ENCODE peak calls at places on chromosomes 12 and 14, in five cellular contexts. O is ovary, V is esophagus squamous epithelium, X is AG04450, Q is body of pancreas. P is an unnamed sample.

GRCh38 chr12:15688838-15689237 is 100.3 kb downstream of the EPS8 start:
- DNase-seq in X (no peak), Q (no peak), O (no peak), V (no peak), P (no peak)

GRCh38 chr12:47715393-47715876 is 9.6 kb upstream of the RPAP3 start:
- DNase-seq in V (no peak), X (no peak), O (peak; percentile 83), Q (peak; percentile 86), P (peak; percentile 87)

GRCh38 chr14:89947344-89947743 is 7.2 kb downstream of the EFCAB11 start:
- DNase-seq in O (no peak), V (no peak), Q (no peak), X (no peak), P (no peak)

GRCh38 chr12:130920119-130920703 is 33.5 kb upstream of the ADGRD1 start:
- DNase-seq in O (no peak), Q (no peak), V (no peak), X (no peak), P (no peak)

GRCh38 chr14:92945959-92946846 is 23.3 kb downstream of the CHGA start:
- DNase-seq in O (peak; percentile 41), Q (peak; percentile 75), X (no peak), V (peak; percentile 12), P (peak; percentile 91)

GRCh38 chr12:26690601-26691000 is 142.4 kb downstream of the ITPR2 start:
- DNase-seq in X (no peak), O (no peak), Q (no peak), V (no peak), P (no peak)

GRCh38 chr14:104925214-104925899 is 678 bp downstream of the PLD4 start:
- DNase-seq in X (no peak), Q (no peak), V (no peak), O (no peak), P (no peak)

GRCh38 chr12:84785951-84786350 is 126.6 kb downstream of the SLC6A15 start:
- DNase-seq in Q (no peak), O (no peak), X (no peak), V (no peak), P (no peak)

GRCh38 chr12:114045333-114045732 is 79.2 kb upstream of the RBM19 start:
- DNase-seq in V (no peak), Q (no peak), O (no peak), X (no peak), P (no peak)

GRCh38 chr12:1384910-1385309 is 209.5 kb downstream of the FBXL14 start:
- DNase-seq in O (no peak), X (no peak), Q (no peak), V (no peak), P (peak; percentile 50)

GRCh38 chr12:106091421-106091820 is 47.3 kb downstream of the NUAK1 start:
- DNase-seq in Q (no peak), X (no peak), V (no peak), O (no peak), P (no peak)

GRCh38 chr12:49417558-49417957 is 50.3 kb downstream of the SPATS2 start:
- DNase-seq in V (no peak), Q (no peak), X (no peak), O (no peak), P (no peak)

GRCh38 chr14:39615352-39615751 is 183.1 kb upstream of the FBXO33 start:
- DNase-seq in Q (no peak), X (no peak), V (no peak), O (no peak), P (no peak)

GRCh38 chr12:67666605-67667004 is 18.1 kb downstream of the DYRK2 start:
- DNase-seq in V (no peak), O (no peak), X (no peak), Q (no peak), P (no peak)

GRCh38 chr12:62217466-62218194 is 42.6 kb upstream of the USP15 start:
- DNase-seq in X (no peak), O (no peak), Q (no peak), V (no peak), P (no peak)

GRCh38 chr14:75018684-75019083 is 16.0 kb downstream of the EIF2B2 start:
- DNase-seq in V (no peak), O (no peak), Q (peak; percentile 77), X (no peak), P (peak; percentile 26)

GRCh38 chr14:89695846-89696245 is 258.7 kb downstream of the EFCAB11 start:
- DNase-seq in X (no peak), O (no peak), V (no peak), Q (no peak), P (no peak)

DNA sequence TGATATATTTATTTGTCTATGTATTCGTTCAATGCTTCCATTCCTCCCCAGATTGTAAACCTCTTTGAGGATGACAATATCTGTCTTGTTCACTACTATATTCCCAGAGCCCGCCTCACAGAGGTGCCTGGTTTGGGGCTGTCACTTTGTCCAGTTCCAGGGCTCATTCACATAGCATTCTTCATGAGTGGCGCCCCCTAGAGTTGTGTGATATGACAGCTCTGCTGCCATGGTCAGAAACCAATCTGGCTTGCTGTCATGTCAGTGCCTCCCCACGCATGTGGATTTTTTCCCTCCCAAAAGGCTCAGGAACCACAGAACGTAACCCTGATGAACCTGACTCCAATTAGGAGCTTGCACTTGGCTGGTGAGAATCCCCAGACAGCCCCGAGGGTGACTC is 145.4 kb downstream of the PTPN11 start:
- DNase-seq in O (no peak), Q (no peak), X (no peak), V (no peak), P (no peak)
- TF ChIP-seq CTCF in O (no peak), Q (no peak), X (no peak), V (no peak), P (no peak)

GRCh38 chr12:124941170-124941527 is 26.7 kb upstream of the UBC start:
- DNase-seq in O (no peak), Q (no peak), X (no peak), V (no peak), P (no peak)
- H3K4me3 ChIP-seq in O (no peak overlapping the region), Q (no peak overlapping the region), X (peak overlapping the region; percentile 52), V (peak overlapping the region; percentile 49), P (peak overlapping the region; percentile 43)

DNA sequence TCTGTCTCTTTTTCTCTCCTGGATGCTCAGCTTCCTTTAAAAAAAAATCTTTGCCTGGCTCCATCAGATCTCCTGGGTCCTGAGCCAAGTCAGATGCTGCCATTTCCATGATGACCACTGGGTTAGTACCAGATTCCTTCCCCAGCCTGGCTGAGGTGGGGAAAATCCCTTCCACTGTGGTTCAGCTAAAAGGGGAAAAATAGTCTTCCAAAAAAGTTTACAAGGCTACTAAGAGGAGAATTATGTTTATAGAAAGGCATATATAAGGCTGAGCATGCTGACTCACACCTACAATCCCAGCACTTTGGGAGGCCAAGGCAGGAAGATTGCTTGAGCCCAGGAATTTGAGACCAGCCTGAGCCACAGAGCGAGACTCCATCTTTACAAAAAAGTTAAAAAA is 28.4 kb upstream of the GAS2L3 start:
- DNase-seq in V (no peak), Q (no peak), X (no peak), O (no peak), P (no peak)
- TF ChIP-seq CTCF in V (no peak), Q (no peak), X (no peak), O (no peak), P (no peak)

GRCh38 chr12:21775130-21775920 is 819 bp upstream of the KCNJ8 start:
- DNase-seq in Q (peak; percentile 69), X (no peak), O (no peak), V (no peak), P (no peak)
- H3K4me3 ChIP-seq in Q (no peak overlapping the region), X (peak overlapping the region; percentile 72), O (peak overlapping the region; percentile 63), V (peak overlapping the region; percentile 54), P (no peak overlapping the region)

DNA sequence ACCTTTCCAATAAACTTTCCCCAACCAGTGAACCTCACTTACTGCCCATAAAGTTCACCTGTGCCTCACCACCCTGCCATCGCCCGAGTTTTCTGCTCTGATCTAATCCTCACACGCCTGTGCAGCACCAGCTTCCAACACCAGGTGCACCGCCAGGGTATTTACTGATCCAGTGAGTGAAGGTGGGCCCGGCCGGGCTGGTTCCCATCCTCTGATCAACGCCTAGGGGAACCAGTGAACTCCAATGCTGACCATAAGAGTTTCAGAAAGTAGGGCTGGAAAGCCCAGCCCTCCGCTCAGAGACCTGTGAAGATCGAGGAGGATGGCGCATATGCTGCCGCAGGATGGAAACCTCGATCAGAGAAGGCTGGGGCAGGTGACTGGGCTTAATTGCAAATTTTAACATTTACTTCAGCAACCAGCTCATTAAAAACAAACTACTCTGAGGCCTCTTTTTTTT is 685 bp upstream of the MYL6B start:
- DNase-seq in O (no peak), Q (peak; percentile 74), V (no peak), X (no peak), P (no peak)
- TF ChIP-seq CTCF in O (no peak), Q (no peak), V (peak; percentile 81), X (peak; percentile 42), P (peak; percentile 8)

GRCh38 chr12:91055976-91056375 is 1.8 kb downstream of the KERA start:
- DNase-seq in O (no peak), V (no peak), X (no peak), Q (no peak), P (no peak)
- H3K4me3 ChIP-seq in O (no peak overlapping the region), V (no peak overlapping the region), X (no peak overlapping the region), Q (no peak overlapping the region), P (no peak overlapping the region)

GRCh38 chr14:55749946-55750345 is 169.9 kb downstream of the KTN1 start:
- DNase-seq in V (no peak), Q (no peak), O (no peak), X (no peak), P (no peak)
- TF ChIP-seq CTCF in V (no peak), Q (no peak), O (no peak), X (no peak), P (no peak)

P was measured in LNCaP clone FGC.